ENCODE peak calls at places on chromosome 3, in seven cellular contexts. P, Q, K, D, C, A and O are unnamed samples.

GRCh38 chr3:85288257-85288656 is 329.5 kb downstream of the CADM2 start:
- DNase-seq in P (no peak), Q (no peak), K (no peak), D (no peak), C (no peak), A (no peak), O (no peak)

GRCh38 chr3:1792466-1792865 is 306.2 kb upstream of the CNTN4 start:
- DNase-seq in P (no peak), Q (no peak), K (no peak), D (no peak), C (no peak), A (no peak), O (no peak)

GRCh38 chr3:10008588-10009344 is 17.5 kb upstream of the FANCD2 start:
- DNase-seq in P (peak), Q (peak), K (peak), D (peak), C (peak), A (peak), O (peak)

GRCh38 chr3:171862993-171863521 is 19.9 kb downstream of the TMEM212 start:
- DNase-seq in P (no peak), Q (no peak), K (no peak), D (no peak), C (no peak), A (peak), O (no peak)

GRCh38 chr3:11539677-11540076 is 104.0 kb downstream of the VGLL4 start:
- DNase-seq in P (no peak), Q (no peak), K (no peak), D (no peak), C (no peak), A (no peak), O (no peak)

GRCh38 chr3:142279965-142280590 is 54.7 kb upstream of the GK5 start:
- DNase-seq in P (no peak), Q (peak), K (peak), D (no peak), C (peak), A (peak), O (peak)

GRCh38 chr3:195226900-195227447 is 44.0 kb downstream of the XXYLT1 start:
- DNase-seq in P (no peak), Q (peak), K (no peak), D (no peak), C (no peak), A (peak), O (peak)

GRCh38 chr3:111803123-111803593 is 55.9 kb upstream of the PHLDB2 start:
- DNase-seq in P (no peak), Q (peak), K (no peak), D (peak), C (peak), A (peak), O (no peak)

GRCh38 chr3:49248828-49249227 is 28.2 kb downstream of the C3orf62 start:
- DNase-seq in P (no peak), Q (peak), K (no peak), D (no peak), C (peak), A (peak), O (no peak)

GRCh38 chr3:24373198-24373959 is 121.3 kb downstream of the THRB start:
- DNase-seq in P (no peak), Q (no peak), K (no peak), D (peak), C (no peak), A (peak), O (no peak)

GRCh38 chr3:146334151-146334550 is 83.2 kb upstream of the PLSCR4 start:
- DNase-seq in P (no peak), Q (peak), K (no peak), D (no peak), C (peak), A (peak), O (no peak)

GRCh38 chr3:122961146-122961545 is 66.4 kb downstream of the SEMA5B start:
- DNase-seq in P (no peak), Q (no peak), K (no peak), D (no peak), C (no peak), A (peak), O (no peak)

GRCh38 chr3:195238626-195239118 is 32.3 kb downstream of the XXYLT1 start:
- DNase-seq in P (no peak), Q (peak), K (no peak), D (no peak), C (no peak), A (peak), O (no peak)

GRCh38 chr3:14019459-14019858 is 105.2 kb downstream of the CHCHD4 start:
- DNase-seq in P (no peak), Q (peak), K (no peak), D (no peak), C (peak), A (no peak), O (no peak)

GRCh38 chr3:38121832-38122461 is 15.0 kb downstream of the ACAA1 start:
- DNase-seq in P (no peak), Q (no peak), K (no peak), D (no peak), C (no peak), A (no peak), O (no peak)

GRCh38 chr3:175664911-175665310 is 805.8 kb downstream of the NAALADL2 start:
- DNase-seq in P (no peak), Q (no peak), K (no peak), D (no peak), C (no peak), A (no peak), O (no peak)

GRCh38 chr3:193870376-193871092 is 265.4 kb upstream of the HES1 start:
- DNase-seq in P (no peak), Q (no peak), K (no peak), D (no peak), C (no peak), A (no peak), O (no peak)

GRCh38 chr3:133038089-133038730 is at the start of gene TMEM108:
- DNase-seq in P (no peak), Q (peak), K (no peak), D (peak), C (peak), A (peak), O (no peak)

GRCh38 chr3:157130881-157131251 is 29.1 kb downstream of the CCNL1 start:
- DNase-seq in P (no peak), Q (no peak), K (no peak), D (no peak), C (no peak), A (no peak), O (no peak)

GRCh38 chr3:122313261-122313660 is 11.8 kb upstream of the CSTA start:
- DNase-seq in P (no peak), Q (peak), K (no peak), D (no peak), C (no peak), A (no peak), O (no peak)

GRCh38 chr3:174951023-174951422 is 91.9 kb downstream of the NAALADL2 start:
- DNase-seq in P (no peak), Q (peak), K (no peak), D (no peak), C (peak), A (peak), O (no peak)

GRCh38 chr3:86890997-86891396 is 100.0 kb downstream of the VGLL3 start:
- DNase-seq in P (no peak), Q (no peak), K (no peak), D (no peak), C (no peak), A (no peak), O (no peak)

GRCh38 chr3:141452045-141452444 is 34.8 kb upstream of the RASA2 start:
- DNase-seq in P (no peak), Q (peak), K (no peak), D (no peak), C (peak), A (peak), O (peak)

GRCh38 chr3:193869221-193870201 is 266.4 kb upstream of the HES1 start:
- DNase-seq in P (no peak), Q (no peak), K (no peak), D (peak), C (peak), A (peak), O (no peak)

GRCh38 chr3:1571736-1572135 is 478.9 kb downstream of the CNTN6 start:
- DNase-seq in P (no peak), Q (no peak), K (no peak), D (no peak), C (no peak), A (no peak), O (no peak)

GRCh38 chr3:126613481-126614187 is 41.3 kb downstream of the TXNRD3 start:
- DNase-seq in P (no peak), Q (peak), K (no peak), D (no peak), C (no peak), A (no peak), O (no peak)

GRCh38 chr3:141699907-141700306 is 38.2 kb upstream of the RNF7 start:
- DNase-seq in P (no peak), Q (no peak), K (no peak), D (no peak), C (no peak), A (peak), O (no peak)

GRCh38 chr3:158097571-158098553 is 8.4 kb downstream of the SHOX2 start:
- DNase-seq in P (peak), Q (no peak), K (peak), D (peak), C (peak), A (peak), O (peak)

GRCh38 chr3:177371903-177372302 is 174.6 kb upstream of the TBL1XR1 start:
- DNase-seq in P (no peak), Q (no peak), K (no peak), D (no peak), C (no peak), A (no peak), O (no peak)

GRCh38 chr3:50156991-50157493 is 1.9 kb downstream of the SEMA3F start:
- DNase-seq in P (no peak), Q (peak), K (no peak), D (no peak), C (no peak), A (peak), O (no peak)

GRCh38 chr3:157405457-157405856 is 31.2 kb upstream of the PTX3 start:
- DNase-seq in P (no peak), Q (peak), K (no peak), D (no peak), C (no peak), A (peak), O (no peak)

GRCh38 chr3:136196064-136196400 is at the start of gene MSL2:
- DNase-seq in P (no peak), Q (no peak), K (no peak), D (no peak), C (no peak), A (no peak), O (no peak)

GRCh38 chr3:57164217-57164605 is 942 bp downstream of the IL17RD start:
- DNase-seq in P (no peak), Q (peak), K (no peak), D (peak), C (no peak), A (peak), O (no peak)